ENCODE peak calls at places on chromosome 3, in nine cellular contexts. B is putamen; U is activated naive CD4-positive, alpha-beta T cell treated with Interleukin-2 at 50 U/mL for 16 hours; Y is anterior cingulate cortex; R is T-cell; X is T follicular helper cell; G is nephron progenitor cell; D is ureter; F is activated gamma-delta T cell treated with Interleukin-2 at 50 U/mL for 16 hours. W is an unnamed sample.

GRCh38 chr3:126104742-126105605 is 21.1 kb upstream of the SLC41A3 start:
- DNase-seq in R (no peak), G (no peak), B (no peak), F (no peak), U (no peak), D (peak), Y (no peak), X (no peak), W (no peak)

GRCh38 chr3:28502555-28502954 is 153.9 kb upstream of the AZI2 start:
- DNase-seq in B (no peak), D (no peak), G (no peak), F (no peak), U (no peak), R (no peak), Y (no peak), X (no peak), W (no peak)

GRCh38 chr3:42600958-42601675 is 631 bp downstream of the NKTR start:
- DNase-seq in R (peak), U (peak), Y (peak), G (no peak), B (peak), F (peak), X (no peak), D (peak), W (no peak)

GRCh38 chr3:101676765-101677435 is at the start of gene ZBTB11:
- DNase-seq in F (peak), B (peak), X (peak), G (peak), D (peak), R (peak), Y (no peak), U (peak), W (peak)

GRCh38 chr3:9795212-9795611 is 2.3 kb downstream of the ARPC4 start:
- DNase-seq in R (no peak), B (no peak), D (no peak), Y (no peak), U (no peak), G (no peak), X (no peak), F (no peak), W (no peak)

GRCh38 chr3:58386966-58387365 is 46.7 kb downstream of the PDHB start:
- DNase-seq in D (no peak), B (peak), R (no peak), G (no peak), U (no peak), F (no peak), Y (peak), X (no peak), W (no peak)

GRCh38 chr3:37375184-37376120 is 201.1 kb upstream of the LRRFIP2 start:
- DNase-seq in D (no peak), Y (no peak), B (no peak), U (no peak), G (no peak), F (no peak), X (no peak), R (no peak), W (no peak)

GRCh38 chr3:131912255-131912654 is 122.6 kb downstream of the CPNE4 start:
- DNase-seq in B (no peak), Y (no peak), F (no peak), X (no peak), D (no peak), R (no peak), U (no peak), G (no peak), W (no peak)

GRCh38 chr3:16064660-16065414 is 109.6 kb upstream of the GALNT15 start:
- DNase-seq in F (no peak), U (no peak), X (no peak), B (peak), Y (peak), G (no peak), D (peak), R (no peak), W (no peak)

GRCh38 chr3:78402720-78403119 is 1362.8 kb downstream of the ROBO2 start:
- DNase-seq in F (no peak), G (no peak), R (no peak), D (no peak), B (no peak), X (no peak), Y (no peak), U (no peak), W (no peak)

GRCh38 chr3:81955908-81956307 is 194.5 kb upstream of the GBE1 start:
- DNase-seq in U (no peak), G (no peak), F (no peak), B (no peak), X (no peak), R (no peak), D (no peak), Y (no peak), W (no peak)

GRCh38 chr3:8868996-8869395 is 94.3 kb downstream of the RAD18 start:
- DNase-seq in R (no peak), U (no peak), B (no peak), G (no peak), F (no peak), Y (no peak), X (no peak), D (no peak), W (no peak)

GRCh38 chr3:48476426-48477053 is 27.4 kb downstream of the SHISA5 start:
- DNase-seq in G (no peak), X (no peak), U (no peak), F (no peak), R (no peak), B (no peak), D (no peak), Y (no peak), W (no peak)

GRCh38 chr3:151393146-151393831 is 8.7 kb upstream of the P2RY12 start:
- DNase-seq in X (no peak), G (no peak), U (no peak), F (no peak), D (no peak), B (no peak), Y (no peak), R (no peak), W (no peak)

GRCh38 chr3:34569437-34569836 is 771.0 kb downstream of the PDCD6IP start:
- DNase-seq in G (no peak), R (no peak), D (no peak), U (no peak), Y (no peak), F (no peak), X (no peak), B (no peak), W (no peak)

GRCh38 chr3:190528721-190529120 is 14.8 kb downstream of the IL1RAP start:
- DNase-seq in G (no peak), X (no peak), Y (no peak), U (no peak), D (no peak), F (no peak), R (no peak), B (no peak), W (no peak)

GRCh38 chr3:136247436-136247835 is 2.7 kb upstream of the PCCB start:
- DNase-seq in X (no peak), R (no peak), F (no peak), Y (no peak), G (no peak), B (no peak), U (no peak), D (no peak), W (no peak)

GRCh38 chr3:46970391-46971091 is 6.0 kb downstream of the CCDC12 start:
- DNase-seq in U (no peak), D (no peak), X (no peak), B (no peak), F (no peak), R (no peak), Y (no peak), G (no peak), W (no peak)

GRCh38 chr3:119220198-119220597 is 20.5 kb downstream of the B4GALT4 start:
- DNase-seq in Y (no peak), R (no peak), B (no peak), D (no peak), F (no peak), G (no peak), X (no peak), U (no peak), W (no peak)

GRCh38 chr3:161475905-161476304 is 20.7 kb upstream of the OTOL1 start:
- DNase-seq in Y (no peak), D (no peak), U (no peak), R (no peak), B (no peak), F (no peak), X (no peak), G (no peak), W (no peak)

GRCh38 chr3:149448331-149448831 is 26.1 kb upstream of the TM4SF4 start:
- DNase-seq in R (no peak), X (no peak), U (no peak), F (no peak), G (no peak), B (no peak), D (no peak), Y (no peak), W (no peak)

GRCh38 chr3:128471720-128472119 is 5.0 kb upstream of the DNAJB8 start:
- DNase-seq in B (no peak), G (no peak), Y (no peak), F (no peak), X (no peak), U (no peak), D (no peak), R (no peak), W (no peak)

GRCh38 chr3:32842531-32842931 is 24.7 kb downstream of the TRIM71 start:
- DNase-seq in B (no peak), U (no peak), X (no peak), G (no peak), R (no peak), D (no peak), F (no peak), Y (no peak), W (no peak)

W was measured in naive thymus-derived CD4-positive, alpha-beta T cell.